ENCODE peak calls at places on chromosome 2, in nine cellular contexts. One of them, this sample, is unnamed.

GRCh38 chr2:180505203-180505602 is 475.2 kb upstream of the UBE2E3 start:
- DNase-seq in NCI-H1105 treated with DMSO at 0.1 percent for 48 hours: no peak
- DNase-seq in breast epithelium: no peak
- DNase-seq in ELR: peak; percentile 52
- DNase-seq in MCF 10A: peak; percentile 7
- DNase-seq in uterus: no peak
- DNase-seq in Daoy: no peak
- DNase-seq in NCI-H1092 treated with DMSO at 0.1 percent for 48 hours: no peak
- DNase-seq in LoVo: no peak
- DNase-seq in this sample: no peak

GRCh38 chr2:14720319-14720718 is 87.8 kb downstream of the LRATD1 start:
- DNase-seq in NCI-H1105 treated with DMSO at 0.1 percent for 48 hours: no peak
- DNase-seq in breast epithelium: no peak
- DNase-seq in ELR: peak; percentile 65
- DNase-seq in MCF 10A: peak; percentile 51
- DNase-seq in uterus: no peak
- DNase-seq in Daoy: no peak
- DNase-seq in NCI-H1092 treated with DMSO at 0.1 percent for 48 hours: no peak
- DNase-seq in LoVo: no peak
- DNase-seq in this sample: no peak

GRCh38 chr2:88159955-88160415 is 10.2 kb upstream of the THNSL2 start:
- DNase-seq in NCI-H1105 treated with DMSO at 0.1 percent for 48 hours: peak; percentile 49
- DNase-seq in breast epithelium: no peak
- DNase-seq in ELR: peak; percentile 72
- DNase-seq in MCF 10A: peak; percentile 78
- DNase-seq in uterus: no peak
- DNase-seq in Daoy: peak; percentile 47
- DNase-seq in NCI-H1092 treated with DMSO at 0.1 percent for 48 hours: peak; percentile 19
- DNase-seq in LoVo: peak; percentile 68
- DNase-seq in this sample: no peak

GRCh38 chr2:47108638-47109372 is 46.3 kb downstream of the STPG4 start:
- DNase-seq in NCI-H1105 treated with DMSO at 0.1 percent for 48 hours: no peak
- DNase-seq in breast epithelium: no peak
- DNase-seq in ELR: no peak
- DNase-seq in MCF 10A: no peak
- DNase-seq in uterus: no peak
- DNase-seq in Daoy: no peak
- DNase-seq in NCI-H1092 treated with DMSO at 0.1 percent for 48 hours: no peak
- DNase-seq in LoVo: peak; percentile 96
- DNase-seq in this sample: no peak

GRCh38 chr2:26246818-26247217 is 2.1 kb downstream of the HADHB start:
- DNase-seq in NCI-H1105 treated with DMSO at 0.1 percent for 48 hours: no peak
- DNase-seq in breast epithelium: no peak
- DNase-seq in ELR: peak; percentile 15
- DNase-seq in MCF 10A: peak; percentile 83
- DNase-seq in uterus: peak; percentile 25
- DNase-seq in Daoy: peak; percentile 10
- DNase-seq in NCI-H1092 treated with DMSO at 0.1 percent for 48 hours: no peak
- DNase-seq in LoVo: no peak
- DNase-seq in this sample: peak; percentile 82

GRCh38 chr2:158969162-158969716 is 799 bp downstream of the TANC1 start:
- DNase-seq in NCI-H1105 treated with DMSO at 0.1 percent for 48 hours: no peak
- DNase-seq in breast epithelium: no peak
- DNase-seq in ELR: no peak
- DNase-seq in MCF 10A: no peak
- DNase-seq in uterus: no peak
- DNase-seq in Daoy: no peak
- DNase-seq in NCI-H1092 treated with DMSO at 0.1 percent for 48 hours: no peak
- DNase-seq in LoVo: no peak
- DNase-seq in this sample: no peak

GRCh38 chr2:157441072-157441454 is 2.8 kb downstream of the CYTIP start:
- DNase-seq in NCI-H1105 treated with DMSO at 0.1 percent for 48 hours: peak; percentile 7
- DNase-seq in breast epithelium: no peak
- DNase-seq in ELR: no peak
- DNase-seq in MCF 10A: peak; percentile 82
- DNase-seq in uterus: no peak
- DNase-seq in Daoy: no peak
- DNase-seq in NCI-H1092 treated with DMSO at 0.1 percent for 48 hours: no peak
- DNase-seq in LoVo: no peak
- DNase-seq in this sample: no peak

GRCh38 chr2:171225302-171225980 is 64.7 kb upstream of the TLK1 start:
- DNase-seq in NCI-H1105 treated with DMSO at 0.1 percent for 48 hours: no peak
- DNase-seq in breast epithelium: no peak
- DNase-seq in ELR: peak; percentile 97
- DNase-seq in MCF 10A: peak; percentile 76
- DNase-seq in uterus: no peak
- DNase-seq in Daoy: peak; percentile 86
- DNase-seq in NCI-H1092 treated with DMSO at 0.1 percent for 48 hours: no peak
- DNase-seq in LoVo: peak; percentile 82
- DNase-seq in this sample: no peak

GRCh38 chr2:43220982-43221659 is 5.3 kb downstream of the ZFP36L2 start:
- DNase-seq in NCI-H1105 treated with DMSO at 0.1 percent for 48 hours: no peak
- DNase-seq in breast epithelium: no peak
- DNase-seq in ELR: peak; percentile 55
- DNase-seq in MCF 10A: peak; percentile 59
- DNase-seq in uterus: peak; percentile 86
- DNase-seq in Daoy: peak; percentile 76
- DNase-seq in NCI-H1092 treated with DMSO at 0.1 percent for 48 hours: peak; percentile 18
- DNase-seq in LoVo: peak; percentile 4
- DNase-seq in this sample: peak; percentile 75

GRCh38 chr2:54603357-54603756 is 120.1 kb upstream of the EML6 start:
- DNase-seq in NCI-H1105 treated with DMSO at 0.1 percent for 48 hours: no peak
- DNase-seq in breast epithelium: no peak
- DNase-seq in ELR: no peak
- DNase-seq in MCF 10A: no peak
- DNase-seq in uterus: no peak
- DNase-seq in Daoy: no peak
- DNase-seq in NCI-H1092 treated with DMSO at 0.1 percent for 48 hours: no peak
- DNase-seq in LoVo: no peak
- DNase-seq in this sample: no peak

GRCh38 chr2:17658251-17658843 is 95.3 kb downstream of the SMC6 start:
- DNase-seq in NCI-H1105 treated with DMSO at 0.1 percent for 48 hours: no peak
- DNase-seq in breast epithelium: no peak
- DNase-seq in ELR: peak; percentile 54
- DNase-seq in MCF 10A: no peak
- DNase-seq in uterus: no peak
- DNase-seq in Daoy: no peak
- DNase-seq in NCI-H1092 treated with DMSO at 0.1 percent for 48 hours: no peak
- DNase-seq in LoVo: peak; percentile 26
- DNase-seq in this sample: no peak

This sample was measured in psoas muscle.